ENCODE peak calls at places on chromosomes 3 and 15, in seven cellular contexts. A, J, V, T, G, L and P are unnamed samples.

GRCh38 chr3:98555025-98555379 is 23.2 kb downstream of the GPR15 start:
- DNase-seq in A (no peak), J (no peak), V (peak; percentile 37), T (no peak), G (no peak), L (no peak), P (no peak)

GRCh38 chr3:172213168-172213567 is 173.8 kb downstream of the FNDC3B start:
- DNase-seq in A (no peak), J (no peak), V (no peak), T (no peak), G (no peak), L (no peak), P (no peak)

GRCh38 chr15:26939398-26939797 is 31.6 kb upstream of the GABRG3 start:
- DNase-seq in A (no peak), J (no peak), V (no peak), T (no peak), G (no peak), L (no peak), P (no peak)

GRCh38 chr15:41115652-41116115 is 396 bp downstream of the INO80 start:
- DNase-seq in A (no peak), J (peak; percentile 46), V (no peak), T (peak; percentile 67), G (peak; percentile 50), L (no peak), P (peak; percentile 83)

GRCh38 chr3:55616803-55617202 is 129.7 kb upstream of the WNT5A start:
- DNase-seq in A (no peak), J (no peak), V (no peak), T (no peak), G (no peak), L (no peak), P (no peak)

GRCh38 chr3:138440137-138440536 is 5.7 kb downstream of the ESYT3 start:
- DNase-seq in A (no peak), J (no peak), V (peak; percentile 93), T (no peak), G (no peak), L (no peak), P (no peak)

GRCh38 chr15:91268510-91268909 is 168.5 kb downstream of the SV2B start:
- DNase-seq in A (no peak), J (no peak), V (no peak), T (no peak), G (no peak), L (no peak), P (peak; percentile 39)

GRCh38 chr3:81005992-81006391 is 755.5 kb downstream of the GBE1 start:
- DNase-seq in A (no peak), J (no peak), V (no peak), T (no peak), G (no peak), L (no peak), P (no peak)

GRCh38 chr15:38254065-38254883 is 1.6 kb downstream of the SPRED1 start:
- DNase-seq in A (peak; percentile 72), J (no peak), V (peak; percentile 79), T (peak; percentile 31), G (peak; percentile 62), L (no peak), P (peak; percentile 86)

GRCh38 chr3:111592143-111592542 is 3.0 kb downstream of the ZBED2 start:
- DNase-seq in A (no peak), J (no peak), V (peak; percentile 19), T (no peak), G (no peak), L (no peak), P (no peak)

GRCh38 chr15:74614744-74615312 is 808 bp upstream of the CLK3 start:
- DNase-seq in A (peak; percentile 79), J (peak; percentile 78), V (peak; percentile 93), T (peak; percentile 89), G (peak; percentile 6), L (no peak), P (peak; percentile 87)

GRCh38 chr3:23685484-23686258 is 120.1 kb upstream of the UBE2E1 start:
- DNase-seq in A (peak; percentile 93), J (no peak), V (peak; percentile 98), T (no peak), G (peak; percentile 59), L (peak; percentile 2), P (no peak)

GRCh38 chr3:120652281-120652680 is 29.8 kb downstream of the HGD start:
- DNase-seq in A (no peak), J (no peak), V (no peak), T (no peak), G (no peak), L (no peak), P (no peak)

GRCh38 chr3:30289324-30289723 is 317.1 kb upstream of the TGFBR2 start:
- DNase-seq in A (no peak), J (no peak), V (no peak), T (no peak), G (no peak), L (no peak), P (no peak)

GRCh38 chr3:12507871-12508281 is 23.6 kb downstream of the TSEN2 start:
- DNase-seq in A (no peak), J (no peak), V (peak; percentile 76), T (no peak), G (peak; percentile 11), L (no peak), P (no peak)

GRCh38 chr15:35014265-35014664 is 26.2 kb upstream of the ZNF770 start:
- DNase-seq in A (no peak), J (no peak), V (no peak), T (no peak), G (no peak), L (no peak), P (no peak)

GRCh38 chr3:25513642-25514266 is 85.7 kb downstream of the RARB start:
- DNase-seq in A (no peak), J (no peak), V (no peak), T (no peak), G (no peak), L (no peak), P (no peak)

GRCh38 chr3:158678687-158679086 is 6.2 kb upstream of the LXN start:
- DNase-seq in A (no peak), J (no peak), V (no peak), T (no peak), G (no peak), L (no peak), P (no peak)

GRCh38 chr3:37707428-37708372 is 154.0 kb upstream of the CTDSPL start:
- DNase-seq in A (no peak), J (no peak), V (no peak), T (no peak), G (no peak), L (no peak), P (no peak)

GRCh38 chr15:89195836-89196235 is 25.5 kb downstream of the RLBP1 start:
- DNase-seq in A (no peak), J (no peak), V (no peak), T (no peak), G (no peak), L (no peak), P (no peak)

GRCh38 chr3:86702381-86702958 is 288.5 kb downstream of the VGLL3 start:
- DNase-seq in A (no peak), J (no peak), V (peak; percentile 18), T (no peak), G (no peak), L (no peak), P (peak; percentile 4)

GRCh38 chr15:29724026-29724425 is 98.2 kb downstream of the TJP1 start:
- DNase-seq in A (no peak), J (no peak), V (no peak), T (no peak), G (no peak), L (no peak), P (no peak)

GRCh38 chr15:75606711-75607684 is 18.5 kb downstream of the SNUPN start:
- DNase-seq in A (no peak), J (no peak), V (peak; percentile 36), T (no peak), G (no peak), L (no peak), P (no peak)

GRCh38 chr3:65938147-65938546 is 100.6 kb downstream of the MAGI1 start:
- DNase-seq in A (no peak), J (no peak), V (no peak), T (no peak), G (no peak), L (no peak), P (no peak)

GRCh38 chr3:24355806-24356205 is 138.8 kb downstream of the THRB start:
- DNase-seq in A (no peak), J (no peak), V (no peak), T (no peak), G (no peak), L (no peak), P (no peak)

GRCh38 chr3:194178693-194179092 is 42.7 kb downstream of the HES1 start:
- DNase-seq in A (no peak), J (no peak), V (no peak), T (no peak), G (no peak), L (no peak), P (no peak)

GRCh38 chr3:183468424-183468823 is 40.0 kb upstream of the MCF2L2 start:
- DNase-seq in A (peak; percentile 14), J (no peak), V (no peak), T (no peak), G (no peak), L (no peak), P (no peak)

GRCh38 chr3:108185536-108185935 is 36.7 kb downstream of the IFT57 start:
- DNase-seq in A (no peak), J (no peak), V (no peak), T (no peak), G (no peak), L (no peak), P (no peak)

GRCh38 chr15:75694241-75695182 is 18.1 kb downstream of the CSPG4 start:
- DNase-seq in A (no peak), J (no peak), V (peak; percentile 98), T (no peak), G (peak; percentile 68), L (peak; percentile 4), P (peak; percentile 39)

GRCh38 chr3:132659370-132660055 is at the start of gene ACAD11:
- DNase-seq in A (peak; percentile 82), J (no peak), V (peak; percentile 81), T (peak; percentile 2), G (peak; percentile 69), L (peak; percentile 38), P (peak; percentile 67)

GRCh38 chr15:57384024-57384423 is 7.7 kb downstream of the CGNL1 start:
- DNase-seq in A (no peak), J (no peak), V (peak; percentile 71), T (no peak), G (no peak), L (no peak), P (no peak)

GRCh38 chr15:62766599-62766998 is 275.9 kb upstream of the TPM1 start:
- DNase-seq in A (no peak), J (no peak), V (peak; percentile 42), T (no peak), G (no peak), L (no peak), P (no peak)